ENCODE peak calls at places on chromosomes 12 and 14, in five cellular contexts. F is K562, U is SK-N-SH, W is HEK293T, X is GM12878. C is an unnamed sample.

GRCh38 chr12:125114365-125115141 is 49.3 kb downstream of the AACS start:
- DNase-seq in F (no peak), U (no peak), W (no peak), X (no peak), C (no peak)

GRCh38 chr12:34399631-34400422 is 377.5 kb downstream of the ALG10 start:
- DNase-seq in F (peak; percentile 1), U (peak; percentile 2), W (peak; percentile 0), X (no peak), C (no peak)

GRCh38 chr14:100587248-100587762 is at the start of gene BEGAIN:
- DNase-seq in F (peak; percentile 84), U (peak; percentile 55), W (no peak), X (no peak), C (no peak)

GRCh38 chr12:65189028-65189718 is 19.8 kb downstream of the LEMD3 start:
- DNase-seq in F (no peak), U (no peak), W (no peak), X (no peak), C (no peak)

GRCh38 chr14:56156096-56156495 is 37.9 kb downstream of the PELI2 start:
- DNase-seq in F (no peak), U (no peak), W (no peak), X (no peak), C (no peak)

GRCh38 chr12:101759396-101760047 is 20.3 kb upstream of the SYCP3 start:
- DNase-seq in F (peak; percentile 55), U (peak; percentile 59), W (peak; percentile 55), X (no peak), C (peak; percentile 39)

GRCh38 chr14:60509438-60510253 is 700 bp downstream of the SIX6 start:
- DNase-seq in F (no peak), U (peak; percentile 67), W (no peak), X (no peak), C (no peak)

GRCh38 chr14:26859483-26859882 is 261.6 kb upstream of the NOVA1 start:
- DNase-seq in F (no peak), U (no peak), W (no peak), X (no peak), C (no peak)

GRCh38 chr12:1692895-1693294 is 2.0 kb downstream of the ADIPOR2 start:
- DNase-seq in F (no peak), U (no peak), W (no peak), X (no peak), C (no peak)

GRCh38 chr12:116695464-116695725 is 42.5 kb downstream of the SPRING1 start:
- DNase-seq in F (no peak), U (no peak), W (no peak), X (no peak), C (no peak)

GRCh38 chr12:109793411-109793810 is 39.8 kb downstream of the TRPV4 start:
- DNase-seq in F (no peak), U (no peak), W (no peak), X (no peak), C (no peak)

GRCh38 chr14:87869619-87870583 is 123.1 kb downstream of the GALC start:
- DNase-seq in F (no peak), U (no peak), W (no peak), X (no peak), C (no peak)

GRCh38 chr12:93957870-93958269 is 190.5 kb upstream of the PLXNC1 start:
- DNase-seq in F (no peak), U (no peak), W (no peak), X (no peak), C (no peak)

GRCh38 chr14:49879683-49880204 is 13.1 kb upstream of the ARF6 start:
- DNase-seq in F (peak; percentile 72), U (peak; percentile 65), W (peak; percentile 74), X (no peak), C (peak; percentile 80)

GRCh38 chr12:125533434-125534029 is 468.3 kb downstream of the AACS start:
- DNase-seq in F (peak; percentile 72), U (peak; percentile 80), W (peak; percentile 76), X (no peak), C (peak; percentile 11)

GRCh38 chr12:84910549-84911241 is 1.9 kb downstream of the SLC6A15 start:
- DNase-seq in F (no peak), U (peak; percentile 36), W (peak; percentile 16), X (no peak), C (no peak)

GRCh38 chr14:94365624-94366023 is 22.8 kb downstream of the SERPINA1 start:
- DNase-seq in F (no peak), U (no peak), W (no peak), X (no peak), C (no peak)

GRCh38 chr12:104662908-104663307 is 206.2 kb downstream of the CHST11 start:
- DNase-seq in F (no peak), U (no peak), W (no peak), X (no peak), C (no peak)

GRCh38 chr14:51776102-51776894 is 84.1 kb upstream of the GNG2 start:
- DNase-seq in F (peak; percentile 25), U (peak; percentile 87), W (peak; percentile 70), X (no peak), C (peak; percentile 52)

GRCh38 chr12:106161491-106161890 is 22.7 kb upstream of the NUAK1 start:
- DNase-seq in F (no peak), U (no peak), W (no peak), X (no peak), C (no peak)

GRCh38 chr12:102960766-102961487 is 3.5 kb downstream of the ASCL1 start:
- DNase-seq in F (no peak), U (no peak), W (no peak), X (no peak), C (no peak)

GRCh38 chr12:28704477-28705169 is 444.5 kb upstream of the FAR2 start:
- DNase-seq in F (no peak), U (no peak), W (no peak), X (no peak), C (no peak)

GRCh38 chr12:94305293-94305957 is 154.2 kb downstream of the CEP83 start:
- DNase-seq in F (no peak), U (no peak), W (no peak), X (peak; percentile 67), C (peak; percentile 61)

GRCh38 chr14:77965919-77966435 is 166.1 kb downstream of the ADCK1 start:
- DNase-seq in F (peak; percentile 21), U (peak; percentile 80), W (no peak), X (peak; percentile 8), C (peak; percentile 27)

GRCh38 chr14:104341532-104342434 is 203.4 kb downstream of the KIF26A start:
- DNase-seq in F (peak; percentile 83), U (peak; percentile 67), W (peak; percentile 97), X (no peak), C (peak; percentile 64)

GRCh38 chr14:89600950-89601826 is 184.2 kb upstream of the FOXN3 start:
- DNase-seq in F (no peak), U (no peak), W (no peak), X (no peak), C (no peak)

GRCh38 chr12:98595152-98595988 is 1.9 kb downstream of the SLC25A3 start:
- DNase-seq in F (no peak), U (no peak), W (no peak), X (no peak), C (peak; percentile 29)

GRCh38 chr14:74271365-74271764 is 31.4 kb downstream of the ABCD4 start:
- DNase-seq in F (no peak), U (no peak), W (no peak), X (no peak), C (no peak)

GRCh38 chr12:103282124-103282523 is 213.6 kb downstream of the C12orf42 start:
- DNase-seq in F (no peak), U (no peak), W (no peak), X (no peak), C (no peak)

GRCh38 chr12:58424735-58425379 is 483.5 kb downstream of the ATP23 start:
- DNase-seq in F (no peak), U (no peak), W (no peak), X (no peak), C (no peak)

GRCh38 chr12:58419905-58420304 is 478.5 kb downstream of the ATP23 start:
- DNase-seq in F (no peak), U (no peak), W (no peak), X (no peak), C (no peak)

GRCh38 chr12:58420496-58420895 is 479.1 kb downstream of the ATP23 start:
- DNase-seq in F (no peak), U (no peak), W (no peak), X (no peak), C (no peak)

GRCh38 chr12:58419182-58419760 is 477.9 kb downstream of the ATP23 start:
- DNase-seq in F (no peak), U (no peak), W (no peak), X (no peak), C (no peak)

GRCh38 chr12:58421990-58422389 is 480.6 kb downstream of the ATP23 start:
- DNase-seq in F (no peak), U (no peak), W (no peak), X (no peak), C (no peak)
- TF ChIP-seq FOXM1 in F (no peak), U (no peak), W (no peak), X (no peak), C (no peak)

GRCh38 chr14:23068792-23069412 is 11.6 kb upstream of the CDH24 start:
- DNase-seq in F (peak; percentile 79), U (peak; percentile 89), W (peak; percentile 83), X (peak; percentile 67), C (peak; percentile 98)
- TF ChIP-seq FOXM1 in F (no peak), U (no peak), W (no peak), X (peak; percentile 57), C (no peak)

DNA sequence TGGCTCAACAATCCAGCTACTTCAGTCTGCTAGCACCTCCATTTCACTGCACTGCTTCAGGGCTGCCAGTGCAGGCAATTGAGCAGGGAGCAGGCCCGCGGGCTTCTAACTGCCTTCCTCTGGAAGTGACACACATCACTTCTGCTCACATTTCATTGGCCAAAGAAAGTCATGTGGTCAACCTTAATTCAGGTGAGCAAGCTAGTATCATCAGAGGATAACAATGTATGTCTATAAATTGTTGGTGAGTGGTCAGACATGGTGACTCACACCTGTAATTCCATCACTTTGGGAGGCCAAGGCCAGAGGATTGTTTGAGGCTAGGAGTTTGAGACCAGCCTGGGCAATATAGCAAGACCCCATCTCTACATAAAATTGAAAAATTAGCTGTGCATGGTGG is 22.3 kb upstream of the CHGA start:
- DNase-seq in F (no peak), U (no peak), W (no peak), X (no peak), C (no peak)
- TF ChIP-seq FOXM1 in F (no peak), U (no peak), W (no peak), X (no peak), C (no peak)

GRCh38 chr12:52169886-52170285 is 21.9 kb downstream of the KRT80 start:
- DNase-seq in F (no peak), U (no peak), W (no peak), X (no peak), C (no peak)

GRCh38 chr12:52172956-52173355 is 18.9 kb downstream of the KRT80 start:
- DNase-seq in F (no peak), U (no peak), W (no peak), X (no peak), C (no peak)

GRCh38 chr12:52171950-52172512 is 19.8 kb downstream of the KRT80 start:
- DNase-seq in F (peak; percentile 30), U (no peak), W (peak; percentile 28), X (no peak), C (peak; percentile 39)

GRCh38 chr12:52168019-52168717 is 23.6 kb downstream of the KRT80 start:
- DNase-seq in F (no peak), U (no peak), W (no peak), X (no peak), C (peak; percentile 44)

DNA sequence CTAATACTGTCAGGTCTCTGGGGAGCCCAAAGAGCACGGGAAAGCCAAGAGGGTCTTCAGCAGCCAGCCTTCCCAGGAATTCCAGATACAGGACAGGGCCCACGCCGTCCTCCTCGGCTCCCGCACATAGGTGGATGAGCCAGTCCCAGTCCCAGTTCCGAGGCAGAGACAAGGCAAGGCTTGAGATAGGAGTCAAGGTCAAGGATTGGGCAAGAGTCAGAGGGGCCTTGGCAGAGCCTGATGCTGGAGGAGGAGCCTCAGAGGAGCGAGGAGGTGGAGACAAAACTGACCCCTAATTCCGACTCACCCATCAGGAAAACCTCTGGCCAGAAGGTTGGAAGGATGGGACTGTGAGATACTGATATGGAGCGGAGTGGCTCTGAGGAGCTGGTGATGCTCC is 21.0 kb downstream of the KRT80 start:
- DNase-seq in F (no peak), U (no peak), W (no peak), X (no peak), C (no peak)
- TF ChIP-seq FOXM1 in F (no peak), U (no peak), W (no peak), X (no peak), C (no peak)

C was measured in HepG2.